ENCODE peak calls at places on chromosomes 13 and 19, in five cellular contexts. One of them, this sample, is unnamed. For H3K4me1, the result is how much of the 10 kb centered on the place peaks cover.

GRCh38 chr13:89465366-89465765 is 1794.2 kb downstream of the SLITRK5 start:
- DNase-seq in neuronal stem cell: no peak
- DNase-seq in heart right ventricle: no peak
- DNase-seq in suprapubic skin: no peak
- DNase-seq in left lung: no peak
- DNase-seq in this sample: no peak

GRCh38 chr19:53906211-53907192 is 2.6 kb upstream of the CACNG7 start:
- DNase-seq in suprapubic skin: no peak
- DNase-seq in left lung: peak
- DNase-seq in heart right ventricle: peak
- DNase-seq in neuronal stem cell: peak
- DNase-seq in this sample: no peak

GRCh38 chr13:99655351-99656091 is 154.2 kb downstream of the TM9SF2 start:
- DNase-seq in left lung: no peak
- DNase-seq in suprapubic skin: no peak
- DNase-seq in heart right ventricle: no peak
- DNase-seq in neuronal stem cell: no peak
- DNase-seq in this sample: no peak

GRCh38 chr13:46830405-46831005 is 33.5 kb upstream of the ESD start:
- DNase-seq in left lung: no peak
- DNase-seq in heart right ventricle: no peak
- DNase-seq in neuronal stem cell: no peak
- DNase-seq in suprapubic skin: no peak
- DNase-seq in this sample: no peak

GRCh38 chr13:46057251-46058015 is 4.9 kb upstream of the ZC3H13 start:
- DNase-seq in heart right ventricle: no peak
- DNase-seq in neuronal stem cell: no peak
- DNase-seq in suprapubic skin: no peak
- DNase-seq in left lung: no peak
- DNase-seq in this sample: no peak

GRCh38 chr13:76928456-76928855 is 19.9 kb upstream of the ACOD1 start:
- DNase-seq in heart right ventricle: no peak
- DNase-seq in neuronal stem cell: no peak
- DNase-seq in suprapubic skin: no peak
- DNase-seq in left lung: no peak
- DNase-seq in this sample: no peak

GRCh38 chr13:38624822-38625221 is 62.1 kb upstream of the FREM2 start:
- DNase-seq in heart right ventricle: no peak
- DNase-seq in suprapubic skin: no peak
- DNase-seq in neuronal stem cell: no peak
- DNase-seq in left lung: no peak
- DNase-seq in this sample: no peak

GRCh38 chr19:4575267-4575793 is 15.8 kb upstream of the SEMA6B start:
- DNase-seq in heart right ventricle: peak
- DNase-seq in suprapubic skin: no peak
- DNase-seq in left lung: peak
- DNase-seq in neuronal stem cell: no peak
- DNase-seq in this sample: peak

GRCh38 chr19:51986309-51987291 is at the start of gene ZNF350:
- DNase-seq in suprapubic skin: peak
- DNase-seq in neuronal stem cell: peak
- DNase-seq in left lung: peak
- DNase-seq in heart right ventricle: peak
- DNase-seq in this sample: peak

GRCh38 chr19:57245066-57245465 is 4.6 kb downstream of the ZNF805 start:
- DNase-seq in neuronal stem cell: no peak
- DNase-seq in heart right ventricle: no peak
- DNase-seq in suprapubic skin: no peak
- DNase-seq in left lung: no peak
- DNase-seq in this sample: no peak

GRCh38 chr19:28299649-28300048 is 913.3 kb downstream of the UQCRFS1 start:
- DNase-seq in left lung: no peak
- DNase-seq in heart right ventricle: no peak
- DNase-seq in neuronal stem cell: no peak
- DNase-seq in suprapubic skin: no peak
- DNase-seq in this sample: no peak

GRCh38 chr13:97883356-97883755 is 70.1 kb upstream of the IPO5 start:
- DNase-seq in neuronal stem cell: no peak
- DNase-seq in left lung: no peak
- DNase-seq in heart right ventricle: no peak
- DNase-seq in suprapubic skin: no peak
- DNase-seq in this sample: no peak

GRCh38 chr19:32201661-32202060 is 143.7 kb upstream of the ZNF507 start:
- DNase-seq in left lung: no peak
- DNase-seq in suprapubic skin: no peak
- DNase-seq in neuronal stem cell: no peak
- DNase-seq in heart right ventricle: no peak
- DNase-seq in this sample: no peak

GRCh38 chr19:47240996-47241918 is 10.3 kb upstream of the BBC3 start:
- DNase-seq in left lung: peak
- DNase-seq in heart right ventricle: peak
- DNase-seq in suprapubic skin: no peak
- DNase-seq in neuronal stem cell: no peak
- DNase-seq in this sample: peak

GRCh38 chr19:18310118-18310909 is 12.6 kb downstream of the LSM4 start:
- DNase-seq in suprapubic skin: no peak
- DNase-seq in heart right ventricle: no peak
- DNase-seq in left lung: no peak
- DNase-seq in neuronal stem cell: no peak
- DNase-seq in this sample: peak

GRCh38 chr13:44583126-44583525 is 7.0 kb upstream of the TSC22D1 start:
- DNase-seq in suprapubic skin: no peak
- DNase-seq in left lung: no peak
- DNase-seq in heart right ventricle: no peak
- DNase-seq in neuronal stem cell: no peak
- DNase-seq in this sample: no peak

GRCh38 chr13:110287031-110287828 is 19.7 kb downstream of the COL4A1 start:
- DNase-seq in heart right ventricle: no peak
- DNase-seq in neuronal stem cell: no peak
- DNase-seq in left lung: no peak
- DNase-seq in suprapubic skin: no peak
- DNase-seq in this sample: no peak

GRCh38 chr13:71524245-71525002 is 342.6 kb downstream of the DACH1 start:
- DNase-seq in neuronal stem cell: no peak
- DNase-seq in left lung: no peak
- DNase-seq in suprapubic skin: no peak
- DNase-seq in heart right ventricle: no peak
- DNase-seq in this sample: no peak

GRCh38 chr19:50486823-50487515 is 10.3 kb upstream of the GARIN5A start:
- DNase-seq in suprapubic skin: no peak
- DNase-seq in heart right ventricle: no peak
- DNase-seq in neuronal stem cell: no peak
- DNase-seq in left lung: no peak
- DNase-seq in this sample: no peak

GRCh38 chr13:32426191-32426980 is 1.5 kb downstream of the N4BP2L1 start:
- DNase-seq in left lung: no peak
- DNase-seq in heart right ventricle: no peak
- DNase-seq in neuronal stem cell: no peak
- DNase-seq in suprapubic skin: no peak
- DNase-seq in this sample: no peak

GRCh38 chr19:53696951-53697350 is 65.2 kb downstream of the DPRX start:
- DNase-seq in heart right ventricle: no peak
- DNase-seq in left lung: no peak
- DNase-seq in suprapubic skin: no peak
- DNase-seq in neuronal stem cell: peak
- DNase-seq in this sample: no peak

GRCh38 chr19:16605552-16605951 is 22.5 kb downstream of the MED26 start:
- DNase-seq in suprapubic skin: no peak
- DNase-seq in neuronal stem cell: no peak
- DNase-seq in heart right ventricle: no peak
- DNase-seq in left lung: no peak
- DNase-seq in this sample: peak

GRCh38 chr13:50700664-50701266 is 142.7 kb downstream of the DLEU7 start:
- DNase-seq in heart right ventricle: no peak
- DNase-seq in suprapubic skin: no peak
- DNase-seq in neuronal stem cell: no peak
- DNase-seq in left lung: no peak
- DNase-seq in this sample: no peak

DNA sequence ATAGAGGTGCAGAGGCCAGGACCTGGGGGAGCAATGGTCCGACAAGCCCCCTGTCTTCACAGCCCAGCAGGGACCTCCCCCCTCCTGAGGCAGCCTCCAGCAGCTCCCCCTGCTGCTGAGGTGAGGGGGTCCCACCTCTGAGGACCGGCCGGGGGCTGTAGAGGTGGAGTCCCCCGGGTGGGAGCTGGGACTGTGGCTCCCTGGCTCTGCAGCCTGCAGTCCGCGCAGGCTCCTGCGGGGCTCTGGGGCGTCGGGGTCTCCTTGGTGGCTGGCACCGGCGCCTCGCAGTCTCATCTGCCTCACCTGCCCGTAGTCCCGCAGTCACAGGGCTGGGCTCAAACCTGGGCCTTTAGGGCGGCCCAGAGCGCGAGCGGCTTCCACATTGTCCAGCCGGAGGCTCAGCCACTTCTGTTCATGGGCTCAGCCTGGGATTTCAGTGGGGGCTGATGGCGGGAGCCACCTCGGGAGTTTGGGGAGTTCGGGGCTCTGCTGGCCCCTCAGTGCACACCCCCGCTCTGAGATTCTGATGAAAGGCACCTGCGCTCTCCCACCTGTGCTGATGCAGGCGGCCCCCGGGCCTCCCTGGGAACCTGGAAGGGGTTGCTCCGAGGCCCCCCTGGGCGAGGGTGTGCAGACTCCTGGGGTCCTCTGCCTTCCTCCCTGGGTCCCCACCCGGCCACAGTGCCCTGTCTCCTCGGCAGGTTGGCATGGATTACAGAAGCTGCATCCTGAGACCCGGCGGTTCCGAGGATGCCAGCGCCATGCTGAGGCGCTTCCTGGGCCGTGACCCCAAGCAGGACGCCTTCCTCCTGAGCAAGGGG is 7.0 kb upstream of the ZNF554 start:
- DNase-seq in heart right ventricle: no peak
- DNase-seq in neuronal stem cell: no peak
- DNase-seq in left lung: no peak
- DNase-seq in suprapubic skin: no peak
- DNase-seq in this sample: peak
- H3K4me1 ChIP-seq in heart right ventricle: under half
- H3K4me1 ChIP-seq in neuronal stem cell: under half
- H3K4me1 ChIP-seq in left lung: under half
- H3K4me1 ChIP-seq in suprapubic skin: under half
- H3K4me1 ChIP-seq in this sample: under half

GRCh38 chr19:13068064-13068807 is 34.4 kb downstream of the LYL1 start:
- DNase-seq in neuronal stem cell: no peak
- DNase-seq in heart right ventricle: no peak
- DNase-seq in suprapubic skin: no peak
- DNase-seq in left lung: no peak
- DNase-seq in this sample: no peak
- H3K4me1 ChIP-seq in neuronal stem cell: under half
- H3K4me1 ChIP-seq in heart right ventricle: half or more
- H3K4me1 ChIP-seq in suprapubic skin: half or more
- H3K4me1 ChIP-seq in left lung: under half
- H3K4me1 ChIP-seq in this sample: half or more

DNA sequence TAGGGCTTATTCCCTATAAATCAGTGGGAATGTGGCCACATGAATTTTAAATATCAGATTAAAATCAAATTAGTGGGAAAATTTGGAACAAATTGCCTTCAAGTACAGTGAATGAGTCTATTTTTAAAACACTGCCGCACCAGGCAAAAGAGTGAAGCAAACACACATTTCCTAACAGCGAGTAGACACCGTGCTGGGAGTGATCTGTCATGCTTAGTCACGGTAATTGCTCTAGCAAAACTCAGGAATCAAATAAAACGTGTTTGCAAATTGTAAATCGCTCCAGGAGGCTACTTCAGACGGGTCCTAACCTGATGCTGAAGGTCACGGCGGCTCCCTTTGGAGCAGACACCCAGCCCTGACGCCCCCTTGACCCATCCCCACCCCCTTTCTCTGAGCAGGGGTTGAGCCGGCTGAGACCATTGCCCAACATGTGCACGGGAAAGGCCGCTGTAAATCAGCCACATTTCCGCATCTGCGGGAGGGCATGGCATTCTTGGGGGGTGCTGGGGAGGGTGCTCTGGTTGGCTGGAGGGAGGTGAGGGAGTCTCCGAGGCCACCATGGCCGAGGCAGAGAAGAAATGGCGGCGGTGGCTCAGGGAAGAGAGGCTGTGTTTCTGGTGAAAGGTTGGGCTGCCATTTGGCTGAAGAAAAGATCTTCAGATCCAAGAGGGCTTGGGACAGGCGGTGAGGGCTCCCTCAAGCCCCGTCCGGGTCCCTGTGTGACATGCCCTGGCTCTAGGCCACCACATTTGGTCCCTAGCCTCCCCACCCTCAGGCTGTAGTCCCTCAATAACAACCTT is 8.9 kb downstream of the CEBPA start:
- DNase-seq in suprapubic skin: no peak
- DNase-seq in left lung: no peak
- DNase-seq in heart right ventricle: no peak
- DNase-seq in neuronal stem cell: no peak
- DNase-seq in this sample: no peak
- H3K4me1 ChIP-seq in suprapubic skin: half or more
- H3K4me1 ChIP-seq in left lung: half or more
- H3K4me1 ChIP-seq in heart right ventricle: under half
- H3K4me1 ChIP-seq in neuronal stem cell: under half
- H3K4me1 ChIP-seq in this sample: under half

GRCh38 chr19:15300533-15301194 is 31.7 kb downstream of the BRD4 start:
- DNase-seq in heart right ventricle: no peak
- DNase-seq in neuronal stem cell: no peak
- DNase-seq in suprapubic skin: no peak
- DNase-seq in left lung: no peak
- DNase-seq in this sample: no peak
- H3K4me1 ChIP-seq in heart right ventricle: half or more
- H3K4me1 ChIP-seq in neuronal stem cell: under half
- H3K4me1 ChIP-seq in suprapubic skin: half or more
- H3K4me1 ChIP-seq in left lung: half or more
- H3K4me1 ChIP-seq in this sample: under half

DNA sequence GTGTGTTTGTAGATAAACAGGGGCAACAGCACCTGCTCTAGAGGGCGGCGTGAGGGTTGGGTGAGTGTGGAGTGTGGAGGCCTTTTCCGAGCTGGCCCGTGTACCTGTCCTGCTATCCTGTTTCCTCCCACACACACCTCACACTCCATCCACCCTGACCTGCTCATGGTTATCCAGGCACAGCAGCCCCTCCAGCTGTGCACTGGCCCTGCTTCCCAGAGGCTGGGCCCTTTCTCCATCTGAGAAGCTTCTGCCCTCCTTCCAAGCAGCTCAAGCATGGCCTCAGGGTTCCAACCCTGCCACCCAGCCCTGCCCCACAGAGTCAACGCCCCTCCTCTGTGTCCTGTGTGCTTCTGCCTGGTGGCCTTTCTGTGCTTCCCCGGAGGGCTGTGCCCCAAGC is 86.9 kb downstream of the SOX1 start:
- DNase-seq in neuronal stem cell: no peak
- DNase-seq in left lung: no peak
- DNase-seq in suprapubic skin: peak
- DNase-seq in heart right ventricle: no peak
- DNase-seq in this sample: no peak
- H3K4me1 ChIP-seq in neuronal stem cell: under half
- H3K4me1 ChIP-seq in left lung: under half
- H3K4me1 ChIP-seq in suprapubic skin: under half
- H3K4me1 ChIP-seq in heart right ventricle: under half
- H3K4me1 ChIP-seq in this sample: under half

DNA sequence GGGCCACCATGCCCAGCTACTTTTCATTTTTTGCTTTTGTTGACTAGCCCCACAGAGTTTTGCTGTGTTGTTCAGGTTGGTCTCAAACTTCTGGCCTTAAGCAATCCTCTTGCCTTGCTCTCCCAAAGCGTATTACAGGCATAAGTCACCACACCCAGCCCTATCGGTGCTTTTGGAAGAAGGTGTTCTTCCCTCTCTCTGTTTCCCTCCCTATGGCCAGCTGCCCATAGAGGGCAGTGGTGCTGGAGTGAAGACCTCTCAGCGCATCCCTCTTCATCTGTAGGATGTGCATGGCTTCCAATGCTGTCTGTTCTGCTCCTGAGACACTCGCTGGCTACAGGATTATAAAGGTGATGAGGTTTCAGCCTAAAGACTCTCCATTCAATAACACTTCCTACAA is 1.3 kb upstream of the CD22 start:
- DNase-seq in left lung: no peak
- DNase-seq in heart right ventricle: no peak
- DNase-seq in neuronal stem cell: no peak
- DNase-seq in suprapubic skin: no peak
- DNase-seq in this sample: no peak
- H3K4me1 ChIP-seq in left lung: under half
- H3K4me1 ChIP-seq in heart right ventricle: under half
- H3K4me1 ChIP-seq in neuronal stem cell: under half
- H3K4me1 ChIP-seq in suprapubic skin: under half
- H3K4me1 ChIP-seq in this sample: under half

This sample was measured in right cardiac atrium.